ENCODE peak calls at places on chromosomes 11 and 22, in eight cellular contexts. S is GM20000; R is dorsolateral prefrontal cortex; Y is stimulated activated CD4-positive, alpha-beta T cell treated with anti-CD3 and anti-CD28 coated beads, Interleukin-4, amount 100 ng/mL, for 1 hour; N is EL; V is RCC 7860; C is NCI-H226; I is Calu3. Z is an unnamed sample.

GRCh38 chr22:36977947-36978660 is 41.1 kb downstream of the TST start:
- DNase-seq in Y (peak; percentile 91), C (peak; percentile 32), R (peak; percentile 77), I (peak; percentile 91), N (peak; percentile 82), S (peak; percentile 90), V (peak; percentile 63), Z (peak; percentile 90)

GRCh38 chr11:107623183-107623582 is 32.2 kb downstream of the ELMOD1 start:
- DNase-seq in I (no peak), V (no peak), S (no peak), N (no peak), R (no peak), Y (no peak), C (no peak), Z (no peak)

GRCh38 chr11:23988381-23989006 is 508.4 kb upstream of the LUZP2 start:
- DNase-seq in R (no peak), V (no peak), N (peak; percentile 70), Y (no peak), S (no peak), C (peak; percentile 60), I (no peak), Z (no peak)

GRCh38 chr22:24408630-24409029 is 18.8 kb upstream of the ADORA2A start:
- DNase-seq in I (no peak), Y (no peak), S (no peak), N (no peak), R (no peak), C (no peak), V (no peak), Z (no peak)

GRCh38 chr11:119935341-119935925 is 202.5 kb downstream of the TRIM29 start:
- DNase-seq in C (no peak), V (no peak), I (no peak), N (no peak), R (peak; percentile 43), Y (no peak), S (no peak), Z (peak; percentile 23)

GRCh38 chr11:125968363-125968762 is 22.5 kb downstream of the VSIG10L2 start:
- DNase-seq in Y (no peak), N (no peak), V (no peak), R (no peak), C (no peak), S (no peak), I (no peak), Z (no peak)

GRCh38 chr11:62242021-62242420 is at the start of gene SCGB1D2:
- DNase-seq in S (no peak), N (no peak), R (no peak), I (peak; percentile 2), V (no peak), C (no peak), Y (no peak), Z (peak; percentile 37)

GRCh38 chr11:876550-876949 is 33.9 kb downstream of the TSPAN4 start:
- DNase-seq in S (no peak), Y (no peak), N (no peak), V (no peak), C (no peak), I (no peak), R (peak; percentile 30), Z (peak; percentile 39)

GRCh38 chr11:30387891-30388861 is 65.3 kb downstream of the ARL14EP start:
- DNase-seq in C (no peak), I (no peak), S (no peak), N (no peak), V (no peak), R (no peak), Y (no peak), Z (no peak)

GRCh38 chr11:35340101-35340500 is 79.3 kb downstream of the SLC1A2 start:
- DNase-seq in C (no peak), R (no peak), V (no peak), I (no peak), Y (no peak), N (no peak), S (no peak), Z (no peak)

GRCh38 chr22:45127866-45128265 is 35.9 kb upstream of the NUP50 start:
- DNase-seq in R (no peak), C (no peak), Y (no peak), I (no peak), V (no peak), S (no peak), N (peak; percentile 84), Z (no peak)

GRCh38 chr11:12496181-12497025 is 119.0 kb downstream of the PARVA start:
- DNase-seq in V (no peak), N (peak; percentile 17), C (no peak), I (no peak), R (no peak), Y (no peak), S (no peak), Z (no peak)

GRCh38 chr11:3623126-3623525 is 18.7 kb downstream of the ART5 start:
- DNase-seq in C (no peak), V (no peak), R (no peak), S (no peak), I (no peak), N (no peak), Y (no peak), Z (no peak)

GRCh38 chr11:76660533-76661305 is 9.8 kb downstream of the LRRC32 start:
- DNase-seq in Y (no peak), S (no peak), R (no peak), V (no peak), I (no peak), C (no peak), N (no peak), Z (no peak)

GRCh38 chr11:111777094-111778046 is 11.2 kb upstream of the PPP2R1B start:
- DNase-seq in S (peak; percentile 63), R (no peak), C (peak; percentile 29), V (peak; percentile 44), Y (no peak), I (peak; percentile 23), N (peak; percentile 72), Z (peak; percentile 85)

GRCh38 chr11:60971520-60971919 is at the start of gene CD6:
- DNase-seq in Y (peak; percentile 67), R (no peak), V (no peak), N (no peak), S (no peak), I (no peak), C (no peak), Z (no peak)

GRCh38 chr22:30305906-30306628 is 16.8 kb upstream of the CASTOR1 start:
- DNase-seq in R (no peak), C (no peak), V (no peak), Y (no peak), N (no peak), I (no peak), S (peak; percentile 40), Z (peak; percentile 6)

GRCh38 chr11:119678351-119678750 is 50.6 kb downstream of the NECTIN1 start:
- DNase-seq in N (no peak), R (no peak), V (no peak), I (no peak), Y (no peak), C (no peak), S (no peak), Z (no peak)

GRCh38 chr22:20579273-20580120 is 72.1 kb downstream of the MED15 start:
- DNase-seq in R (no peak), Y (no peak), I (no peak), C (no peak), V (no peak), S (no peak), N (no peak), Z (no peak)

GRCh38 chr11:64206457-64207246 is at the start of gene FERMT3:
- DNase-seq in C (no peak), S (peak; percentile 70), V (no peak), I (no peak), R (no peak), N (no peak), Y (peak; percentile 78), Z (no peak)

GRCh38 chr22:47082505-47082904 is 320.1 kb downstream of the TBC1D22A start:
- DNase-seq in I (no peak), Y (no peak), N (no peak), R (no peak), V (no peak), C (no peak), S (no peak), Z (no peak)

GRCh38 chr22:22397292-22397870 is 111.2 kb downstream of the ZNF280B start:
- DNase-seq in S (no peak), C (no peak), N (peak; percentile 61), Y (no peak), R (no peak), I (peak; percentile 35), V (peak; percentile 65), Z (peak; percentile 53)

GRCh38 chr11:27716216-27716615 is 16.0 kb upstream of the BDNF start:
- DNase-seq in N (no peak), V (no peak), I (no peak), S (no peak), C (no peak), R (no peak), Y (no peak), Z (no peak)

GRCh38 chr11:107757661-107758060 is 45.8 kb upstream of the SLN start:
- DNase-seq in Y (no peak), C (no peak), V (no peak), N (no peak), I (no peak), S (no peak), R (no peak), Z (no peak)

GRCh38 chr11:69464621-69464960 is 16.9 kb upstream of the LINC01488 start:
- DNase-seq in I (no peak), S (no peak), N (no peak), R (no peak), C (no peak), V (no peak), Y (no peak), Z (no peak)

GRCh38 chr11:21475276-21475675 is 717.6 kb upstream of the ANO5 start:
- DNase-seq in N (no peak), C (no peak), Y (no peak), S (no peak), R (no peak), I (no peak), V (no peak), Z (no peak)

GRCh38 chr22:45163417-45164216 is at the start of gene NUP50:
- DNase-seq in C (peak; percentile 78), Y (peak; percentile 96), S (peak; percentile 100), V (peak; percentile 89), I (peak; percentile 96), N (peak; percentile 96), R (peak; percentile 86), Z (peak; percentile 94)

GRCh38 chr11:120863359-120863758 is 160.5 kb upstream of the TBCEL start:
- DNase-seq in S (no peak), Y (no peak), C (peak; percentile 29), I (no peak), N (no peak), V (no peak), R (no peak), Z (no peak)

GRCh38 chr11:3659595-3660515 is 11.3 kb downstream of the CHRNA10 start:
- DNase-seq in I (no peak), R (no peak), N (no peak), S (no peak), C (no peak), V (no peak), Y (no peak), Z (no peak)